ENCODE peak calls at places on chromosomes 13 and 19, in six cellular contexts. I is iris pigment epithelial cell; A is Kasumi-1; K is psoas muscle; D is stimulated activated CD8-positive, alpha-beta memory T cell treated with anti-CD3 and anti-CD28 coated beads, Interleukin-7, amount 100 ng/mL, for 24 hours; B is stimulated activated CD4-positive, alpha-beta T cell treated with anti-CD3 and anti-CD28 coated beads, TNF-alpha, amount 100 ng/mL, for 24 hours. H is an unnamed sample.

GRCh38 chr13:31105020-31105800 is 56.5 kb downstream of the HSPH1 start:
- DNase-seq in B (no peak), A (no peak), D (no peak), K (no peak), I (peak), H (no peak)

GRCh38 chr13:110307697-110308376 is 753 bp downstream of the COL4A2 start:
- DNase-seq in D (no peak), B (no peak), I (peak), K (no peak), A (no peak), H (no peak)

GRCh38 chr13:75704942-75705320 is 68.8 kb downstream of the LMO7 start:
- DNase-seq in A (no peak), B (no peak), I (no peak), D (no peak), K (no peak), H (no peak)

GRCh38 chr13:107271226-107271625 is 703.3 kb upstream of the ARGLU1 start:
- DNase-seq in D (no peak), K (no peak), A (peak), I (peak), B (no peak), H (no peak)

GRCh38 chr13:79870766-79871165 is 389.8 kb downstream of the NDFIP2 start:
- DNase-seq in I (peak), K (no peak), A (no peak), D (no peak), B (no peak), H (no peak)

GRCh38 chr19:35986664-35987570 is 8.1 kb upstream of the SDHAF1 start:
- DNase-seq in D (no peak), K (peak), A (peak), B (peak), I (no peak), H (peak)

GRCh38 chr19:47422417-47423163 is 3.3 kb upstream of the MEIS3 start:
- DNase-seq in D (no peak), K (no peak), B (no peak), I (no peak), A (no peak), H (no peak)

GRCh38 chr19:3094638-3095374 is 644 bp downstream of the GNA11 start:
- DNase-seq in K (peak), A (peak), D (no peak), I (peak), B (peak), H (peak)